ENCODE peak calls at places on chromosomes 3 and 15, in eight cellular contexts. J is A172; I is activated CD8-positive, alpha-beta memory T cell treated with anti-CD3 and anti-CD28 coated beads for 48 hours; A is globus pallidus; R is SW480; E is bronchial epithelial cell; G is stimulated activated CD8-positive, alpha-beta memory T cell treated with anti-CD3 and anti-CD28 coated beads, Interleukin-4, amount 100 ng/mL, for 48 hours; F is glutamatergic neuron. X is an unnamed sample.
A peak's percentile ranks its signal among the peaks of the same experiment; 100 is the strongest.

GRCh38 chr15:40906947-40907802 is 12.9 kb downstream of the VPS18 start:
- DNase-seq in J (peak; percentile 41), I (no peak), A (peak; percentile 52), R (peak; percentile 80), E (no peak), G (peak; percentile 68), F (no peak), X (peak; percentile 68)

GRCh38 chr3:184752361-184752760 is 40.5 kb upstream of the MAGEF1 start:
- DNase-seq in J (no peak), I (no peak), A (no peak), R (no peak), E (no peak), G (no peak), F (no peak), X (no peak)

GRCh38 chr3:23867400-23867799 is 49.4 kb downstream of the NKIRAS1 start:
- DNase-seq in J (no peak), I (no peak), A (no peak), R (no peak), E (no peak), G (no peak), F (no peak), X (no peak)

GRCh38 chr15:100902436-100903190 is 16.5 kb upstream of the LRRK1 start:
- DNase-seq in J (peak; percentile 41), I (no peak), A (peak; percentile 18), R (no peak), E (peak; percentile 91), G (no peak), F (no peak), X (no peak)

GRCh38 chr3:162769559-162769958 is 1273.0 kb downstream of the OTOL1 start:
- DNase-seq in J (peak; percentile 74), I (no peak), A (no peak), R (peak; percentile 25), E (peak; percentile 0), G (no peak), F (no peak), X (no peak)

GRCh38 chr3:111616417-111617105 is 21.4 kb upstream of the ZBED2 start:
- DNase-seq in J (no peak), I (no peak), A (no peak), R (no peak), E (peak; percentile 44), G (peak; percentile 78), F (no peak), X (no peak)

GRCh38 chr3:134242649-134243637 is 7.7 kb downstream of the RYK start:
- DNase-seq in J (peak; percentile 74), I (no peak), A (no peak), R (peak; percentile 72), E (peak; percentile 96), G (no peak), F (no peak), X (no peak)

GRCh38 chr15:25093455-25094029 is 138.8 kb downstream of the SNRPN start:
- DNase-seq in J (no peak), I (no peak), A (no peak), R (no peak), E (no peak), G (no peak), F (no peak), X (no peak)

GRCh38 chr3:146503459-146504202 is 34.3 kb upstream of the PLSCR2 start:
- DNase-seq in J (peak; percentile 86), I (no peak), A (no peak), R (no peak), E (peak; percentile 95), G (no peak), F (no peak), X (peak; percentile 55)

GRCh38 chr3:88262527-88262926 is 112.8 kb downstream of the C3orf38 start:
- DNase-seq in J (no peak), I (no peak), A (no peak), R (no peak), E (no peak), G (no peak), F (no peak), X (no peak)

GRCh38 chr3:4821975-4822374 is 157.3 kb upstream of the BHLHE40 start:
- DNase-seq in J (no peak), I (no peak), A (no peak), R (no peak), E (no peak), G (peak; percentile 85), F (no peak), X (no peak)

GRCh38 chr15:60299452-60300047 is 98.2 kb downstream of the ANXA2 start:
- DNase-seq in J (no peak), I (no peak), A (peak; percentile 30), R (peak; percentile 80), E (peak; percentile 89), G (no peak), F (no peak), X (peak; percentile 95)

GRCh38 chr15:41983221-41983620 is 10.9 kb upstream of the EHD4 start:
- DNase-seq in J (no peak), I (no peak), A (no peak), R (no peak), E (no peak), G (no peak), F (no peak), X (no peak)